ENCODE peak calls at places on chromosome 19, in ten cellular contexts. Z is iPS DF 19.7; O is cardiac fibroblast; R is cardiac muscle cell; X is Daoy; U is CD4-positive, CD25-positive, alpha-beta regulatory T cell; J is skeletal muscle cell; E is NCI-H1092; P is activated T-cell treated with anti-CD3 and anti-CD28 coated beads for 48 hours; Q is stimulated activated effector memory CD8-positive, alpha-beta T cell treated with anti-CD3 and anti-CD28 coated beads, Interleukin-12 subunit alpha, Interleukin-12 subunit beta, amount 100 ng/mL, for 72 hours. L is an unnamed sample.

GRCh38 chr19:48445256-48445605 is 552 bp upstream of the GRWD1 start:
- DNase-seq in Z (no peak), O (peak), R (peak), X (peak), U (no peak), J (peak), E (peak), P (no peak), Q (no peak), L (no peak)

GRCh38 chr19:9309974-9310446 is 372 bp upstream of the ZNF699 start:
- DNase-seq in Z (no peak), O (peak), R (peak), X (peak), U (no peak), J (peak), E (peak), P (peak), Q (no peak), L (no peak)

GRCh38 chr19:4172861-4173473 is 9.4 kb downstream of the SIRT6 start:
- DNase-seq in Z (no peak), O (peak), R (peak), X (peak), U (peak), J (no peak), E (no peak), P (peak), Q (peak), L (peak)

GRCh38 chr19:52725528-52725961 is 9.3 kb downstream of the ZNF611 start:
- DNase-seq in Z (no peak), O (no peak), R (no peak), X (no peak), U (no peak), J (no peak), E (no peak), P (no peak), Q (no peak), L (no peak)

GRCh38 chr19:3121821-3122511 is 13.9 kb upstream of the GNA15 start:
- DNase-seq in Z (no peak), O (no peak), R (no peak), X (no peak), U (no peak), J (no peak), E (no peak), P (no peak), Q (no peak), L (peak)

GRCh38 chr19:19533826-19534225 is 4.2 kb upstream of the CILP2 start:
- DNase-seq in Z (no peak), O (no peak), R (no peak), X (no peak), U (no peak), J (no peak), E (no peak), P (no peak), Q (no peak), L (no peak)

GRCh38 chr19:46944918-46945628 is 74.6 kb upstream of the NPAS1 start:
- DNase-seq in Z (no peak), O (peak), R (peak), X (peak), U (no peak), J (no peak), E (no peak), P (no peak), Q (no peak), L (no peak)

GRCh38 chr19:23286477-23286876 is 36.3 kb upstream of the ZNF724 start:
- DNase-seq in Z (no peak), O (no peak), R (no peak), X (peak), U (no peak), J (no peak), E (no peak), P (no peak), Q (no peak), L (no peak)

GRCh38 chr19:35202722-35203674 is 25.5 kb downstream of the FAM187B start:
- DNase-seq in Z (peak), O (no peak), R (no peak), X (no peak), U (no peak), J (no peak), E (no peak), P (no peak), Q (no peak), L (no peak)

GRCh38 chr19:10007811-10008211 is 2.5 kb downstream of the COL5A3 start:
- DNase-seq in Z (no peak), O (peak), R (peak), X (peak), U (no peak), J (peak), E (no peak), P (no peak), Q (no peak), L (no peak)

GRCh38 chr19:13262450-13262849 is 112.2 kb downstream of the IER2 start:
- DNase-seq in Z (no peak), O (peak), R (peak), X (peak), U (peak), J (peak), E (no peak), P (no peak), Q (no peak), L (no peak)

GRCh38 chr19:53466726-53467125 is 807 bp upstream of the ZNF813 start:
- DNase-seq in Z (no peak), O (no peak), R (no peak), X (no peak), U (no peak), J (no peak), E (no peak), P (no peak), Q (no peak), L (no peak)

GRCh38 chr19:18436651-18437478 is 1.1 kb downstream of the ISYNA1 start:
- DNase-seq in Z (no peak), O (peak), R (peak), X (peak), U (peak), J (peak), E (peak), P (peak), Q (peak), L (peak)

GRCh38 chr19:3001235-3001800 is 24.0 kb downstream of the TLE6 start:
- DNase-seq in Z (no peak), O (no peak), R (no peak), X (no peak), U (no peak), J (no peak), E (no peak), P (no peak), Q (no peak), L (no peak)

GRCh38 chr19:22784051-22784450 is at the start of gene ZNF99:
- DNase-seq in Z (no peak), O (no peak), R (no peak), X (peak), U (no peak), J (no peak), E (no peak), P (no peak), Q (no peak), L (peak)

GRCh38 chr19:44823373-44823698 is 14.4 kb downstream of the BCAM start:
- DNase-seq in Z (no peak), O (no peak), R (no peak), X (no peak), U (no peak), J (no peak), E (no peak), P (no peak), Q (no peak), L (no peak)

GRCh38 chr19:57406516-57407123 is 4.3 kb upstream of the ZNF17 start:
- DNase-seq in Z (peak), O (peak), R (peak), X (peak), U (peak), J (no peak), E (peak), P (peak), Q (peak), L (peak)

GRCh38 chr19:1244693-1245451 is 3.3 kb downstream of the ATP5F1D start:
- DNase-seq in Z (no peak), O (no peak), R (no peak), X (no peak), U (no peak), J (no peak), E (no peak), P (no peak), Q (no peak), L (peak)

GRCh38 chr19:27774827-27775226 is 1438.1 kb downstream of the UQCRFS1 start:
- DNase-seq in Z (no peak), O (no peak), R (no peak), X (peak), U (peak), J (no peak), E (no peak), P (peak), Q (no peak), L (peak)

GRCh38 chr19:31957711-31958110 is 387.7 kb upstream of the ZNF507 start:
- DNase-seq in Z (no peak), O (no peak), R (no peak), X (no peak), U (no peak), J (no peak), E (no peak), P (no peak), Q (no peak), L (no peak)

GRCh38 chr19:32676186-32676894 is 692 bp downstream of the RGS9BP start:
- DNase-seq in Z (no peak), O (no peak), R (no peak), X (peak), U (peak), J (no peak), E (no peak), P (peak), Q (no peak), L (no peak)

GRCh38 chr19:41687419-41687818 is 651 bp downstream of the CEACAM7 start:
- DNase-seq in Z (no peak), O (no peak), R (no peak), X (no peak), U (no peak), J (no peak), E (no peak), P (no peak), Q (no peak), L (no peak)

GRCh38 chr19:1862424-1863307 is 713 bp downstream of the KLF16 start:
- DNase-seq in Z (no peak), O (peak), R (no peak), X (peak), U (peak), J (no peak), E (no peak), P (peak), Q (peak), L (no peak)

GRCh38 chr19:7833225-7834156 is 3.5 kb downstream of the EVI5L start:
- DNase-seq in Z (no peak), O (peak), R (peak), X (peak), U (no peak), J (peak), E (no peak), P (no peak), Q (no peak), L (no peak)

GRCh38 chr19:16075430-16076153 is 703 bp upstream of the TPM4 start:
- DNase-seq in Z (no peak), O (no peak), R (peak), X (no peak), U (no peak), J (no peak), E (no peak), P (no peak), Q (no peak), L (no peak)

L was measured in left lobe of liver.